ENCODE peak calls at places on chromosomes 16 and 17, in six cellular contexts. H, K, L, J, N and R are unnamed samples.

GRCh38 chr17:8079291-8080207 is 8.0 kb downstream of the ALOX12B start:
- DNase-seq in H (peak), K (peak), L (peak), J (peak), N (peak), R (peak)

GRCh38 chr17:61574542-61575351 is 16.3 kb downstream of the NACA2 start:
- DNase-seq in H (peak), K (peak), L (peak), J (no peak), N (no peak), R (no peak)

GRCh38 chr17:5203908-5204294 is 12.2 kb upstream of the ZNF594 start:
- DNase-seq in H (peak), K (peak), L (peak), J (no peak), N (no peak), R (no peak)

GRCh38 chr16:15996432-15997109 is 47.2 kb downstream of the ABCC1 start:
- DNase-seq in H (peak), K (peak), L (peak), J (no peak), N (no peak), R (no peak)

GRCh38 chr17:48558731-48559608 is 14.1 kb upstream of the HOXB2 start:
- DNase-seq in H (no peak), K (no peak), L (no peak), J (no peak), N (no peak), R (no peak)

GRCh38 chr17:58358408-58359172 is 6.6 kb upstream of the SUPT4H1 start:
- DNase-seq in H (no peak), K (no peak), L (no peak), J (no peak), N (no peak), R (no peak)

GRCh38 chr16:72722552-72722951 is 325.4 kb downstream of the ZFHX3 start:
- DNase-seq in H (no peak), K (no peak), L (no peak), J (no peak), N (no peak), R (no peak)

GRCh38 chr16:55571-56136 is 2.0 kb downstream of the SNRNP25 start:
- DNase-seq in H (no peak), K (no peak), L (no peak), J (no peak), N (peak), R (no peak)

GRCh38 chr16:87952751-87953150 is 1.5 kb downstream of the BANP start:
- DNase-seq in H (no peak), K (no peak), L (no peak), J (no peak), N (no peak), R (no peak)

GRCh38 chr17:73126716-73127473 is 34.4 kb upstream of the SLC39A11 start:
- DNase-seq in H (peak), K (no peak), L (peak), J (no peak), N (no peak), R (no peak)

GRCh38 chr17:21186399-21187187 is 27.4 kb downstream of the TMEM11 start:
- DNase-seq in H (no peak), K (no peak), L (no peak), J (no peak), N (no peak), R (no peak)

GRCh38 chr17:81304196-81305015 is 9.3 kb upstream of the SLC38A10 start:
- DNase-seq in H (no peak), K (no peak), L (no peak), J (no peak), N (no peak), R (no peak)
- H3K4me3 ChIP-seq in H (no peak), K (no peak), L (no peak), J (no peak), N (no peak), R (no peak)

DNA sequence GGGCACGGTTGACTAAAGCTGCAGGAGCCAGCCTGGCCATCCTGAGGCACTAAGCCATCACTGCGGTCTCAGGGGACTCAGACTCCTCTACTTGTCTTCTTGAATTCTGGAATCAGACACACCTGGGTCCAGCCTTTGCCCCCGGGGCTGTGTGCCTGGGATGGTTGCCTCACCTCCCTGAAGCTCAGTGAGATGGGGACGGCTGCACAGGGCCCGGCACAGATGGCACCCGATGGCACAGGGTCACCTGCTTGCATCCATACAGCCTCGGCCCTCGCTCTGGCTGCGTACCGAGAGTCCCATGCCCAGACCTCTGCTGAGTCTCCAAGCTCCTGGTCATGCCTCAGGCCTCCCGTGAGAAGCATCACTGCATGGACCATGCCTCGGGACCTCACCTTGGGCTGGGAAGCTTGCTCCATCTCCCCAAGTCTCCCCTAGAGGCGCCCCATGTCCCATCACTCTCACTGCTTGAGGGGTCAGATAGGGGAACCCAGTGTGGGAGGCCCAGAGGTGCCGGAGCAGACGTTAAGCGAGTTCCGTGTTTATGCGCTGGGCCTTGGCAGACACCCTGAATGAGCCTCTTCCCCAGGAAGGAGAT is 316.3 kb downstream of the SEC14L1 start:
- DNase-seq in H (no peak), K (no peak), L (no peak), J (no peak), N (no peak), R (no peak)
- TF ChIP-seq CTCF in H (no peak), K (no peak), L (no peak), J (no peak), N (no peak), R (no peak)

GRCh38 chr17:39671651-39672521 is 3.6 kb downstream of the PNMT start:
- DNase-seq in H (peak), K (peak), L (peak), J (no peak), N (peak), R (no peak)
- H3K4me3 ChIP-seq in H (no peak), K (no peak), L (no peak), J (no peak), N (no peak), R (no peak)

DNA sequence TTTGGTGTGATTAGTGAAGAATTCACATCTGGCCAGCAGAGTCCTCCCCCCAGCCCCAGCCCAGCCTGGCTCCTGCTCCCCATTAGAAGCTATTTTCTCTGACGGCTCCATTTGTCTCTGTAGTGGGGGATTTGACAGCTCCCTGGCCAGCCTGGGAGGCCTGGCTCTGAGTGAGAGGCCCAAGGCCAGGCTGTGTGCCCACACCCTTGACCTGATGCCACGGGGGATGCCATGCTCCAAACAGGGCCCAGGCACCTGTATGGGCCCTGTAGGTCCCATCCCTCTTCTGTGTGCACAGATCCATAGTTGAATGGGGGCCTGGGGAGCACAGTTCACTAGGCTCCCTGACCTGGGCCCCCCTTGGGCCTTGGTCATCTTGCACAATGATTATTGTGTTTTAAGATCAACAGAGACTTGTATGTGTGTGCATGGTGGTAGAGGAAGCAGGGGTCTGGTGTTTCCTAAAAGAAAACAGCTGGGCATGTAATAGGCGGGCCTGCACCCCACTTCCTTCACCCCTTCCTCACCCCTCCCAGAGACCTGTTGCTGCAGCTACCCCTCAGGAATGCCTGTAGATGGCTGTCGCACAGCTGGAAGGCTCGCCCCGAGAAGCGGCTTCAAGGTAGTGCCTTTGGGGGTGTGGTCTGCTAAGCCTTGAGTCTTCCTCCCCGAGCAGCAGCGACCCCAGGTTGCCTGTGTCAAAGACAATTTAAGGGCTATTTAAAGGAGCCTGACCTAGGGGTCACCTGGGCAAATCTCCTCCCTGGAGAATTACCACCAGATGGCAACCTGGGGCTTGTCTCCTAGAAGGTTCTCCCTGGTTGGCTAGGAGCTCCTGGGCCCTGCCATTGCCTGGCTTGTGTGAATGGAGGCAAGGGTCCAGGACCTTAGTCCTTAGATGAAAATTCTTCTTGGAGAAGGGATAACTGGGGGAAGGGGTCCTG is 51.0 kb upstream of the TAC4 start:
- DNase-seq in H (peak), K (no peak), L (no peak), J (no peak), N (no peak), R (no peak)
- TF ChIP-seq CTCF in H (peak), K (peak), L (no peak), J (no peak), N (no peak), R (no peak)

GRCh38 chr17:55417411-55418268 is 4.0 kb downstream of the MMD start:
- DNase-seq in H (no peak), K (no peak), L (no peak), J (no peak), N (no peak), R (no peak)
- H3K4me3 ChIP-seq in H (no peak), K (no peak), L (no peak), J (no peak), N (no peak), R (no peak)

GRCh38 chr17:32610943-32611342 is 124.2 kb downstream of the CDK5R1 start:
- DNase-seq in H (no peak), K (no peak), L (no peak), J (no peak), N (no peak), R (no peak)

GRCh38 chr17:32610027-32610650 is 123.3 kb downstream of the CDK5R1 start:
- DNase-seq in H (no peak), K (no peak), L (no peak), J (no peak), N (no peak), R (no peak)

GRCh38 chr17:32608267-32608666 is 121.5 kb downstream of the CDK5R1 start:
- DNase-seq in H (no peak), K (no peak), L (no peak), J (no peak), N (no peak), R (no peak)

GRCh38 chr17:32604966-32605365 is 118.2 kb downstream of the CDK5R1 start:
- DNase-seq in H (no peak), K (no peak), L (no peak), J (no peak), N (no peak), R (no peak)

GRCh38 chr17:32609085-32609484 is 122.3 kb downstream of the CDK5R1 start:
- DNase-seq in H (peak), K (no peak), L (peak), J (peak), N (peak), R (no peak)
- TF ChIP-seq CTCF in H (peak), K (no peak), L (no peak), J (no peak), N (peak), R (no peak)

GRCh38 chr16:88973007-88973410 is 4.0 kb downstream of the CBFA2T3 start:
- DNase-seq in H (no peak), K (no peak), L (no peak), J (no peak), N (peak), R (no peak)

GRCh38 chr16:88972349-88972748 is 4.7 kb downstream of the CBFA2T3 start:
- DNase-seq in H (no peak), K (no peak), L (no peak), J (no peak), N (peak), R (no peak)

GRCh38 chr16:88974080-88974479 is 2.9 kb downstream of the CBFA2T3 start:
- DNase-seq in H (no peak), K (no peak), L (no peak), J (no peak), N (peak), R (no peak)

GRCh38 chr16:88974641-88975215 is 2.3 kb downstream of the CBFA2T3 start:
- DNase-seq in H (no peak), K (no peak), L (no peak), J (no peak), N (peak), R (no peak)

GRCh38 chr16:88973415-88974050 is 3.5 kb downstream of the CBFA2T3 start:
- DNase-seq in H (no peak), K (no peak), L (no peak), J (no peak), N (peak), R (no peak)
- H3K4me3 ChIP-seq in H (no peak), K (no peak), L (no peak), J (no peak), N (no peak), R (no peak)

GRCh38 chr16:50745940-50746339 is 4.1 kb downstream of the CYLD start:
- DNase-seq in H (no peak), K (no peak), L (no peak), J (no peak), N (no peak), R (no peak)

GRCh38 chr16:50743575-50744225 is 1.8 kb downstream of the CYLD start:
- DNase-seq in H (no peak), K (no peak), L (no peak), J (no peak), N (no peak), R (no peak)

GRCh38 chr16:50751528-50751927 is 9.6 kb downstream of the CYLD start:
- DNase-seq in H (no peak), K (no peak), L (no peak), J (no peak), N (no peak), R (no peak)

GRCh38 chr16:50744911-50745310 is 3.0 kb downstream of the CYLD start:
- DNase-seq in H (peak), K (no peak), L (peak), J (no peak), N (no peak), R (no peak)

DNA sequence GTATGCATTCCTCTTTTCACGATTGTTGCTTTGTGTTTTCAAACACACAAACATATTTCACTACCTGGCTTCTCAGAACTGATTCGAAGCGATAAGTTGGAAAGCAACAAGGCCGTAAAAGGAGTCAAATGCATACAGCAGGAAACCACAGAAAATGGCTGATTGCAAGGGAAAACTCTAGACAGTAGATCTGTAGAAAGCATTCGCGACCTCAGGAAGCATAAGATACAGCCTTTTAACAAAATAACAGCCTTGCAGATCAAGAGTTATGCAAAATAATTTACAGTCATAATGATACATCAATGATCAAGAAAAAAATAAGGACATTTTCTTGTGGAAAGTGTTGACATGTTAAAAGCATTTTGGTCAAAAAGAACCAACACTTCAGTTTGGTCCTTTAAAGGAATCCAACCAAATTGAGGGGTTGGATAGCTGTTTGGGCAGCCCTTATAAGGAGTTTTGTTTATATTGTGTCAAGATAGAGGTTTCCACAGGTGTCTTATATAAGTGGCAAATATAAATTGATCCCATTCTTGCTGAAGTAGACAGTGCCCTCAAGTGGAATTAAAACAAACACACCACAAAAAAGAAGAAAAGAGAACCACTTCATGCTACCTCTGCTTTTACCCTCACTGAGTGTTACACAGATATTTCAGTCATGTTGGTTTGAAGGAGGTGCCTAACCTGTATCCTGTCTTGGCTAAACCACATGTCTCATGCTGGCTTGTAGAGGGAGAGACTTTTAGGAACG is 5.5 kb downstream of the CYLD start:
- DNase-seq in H (peak), K (peak), L (peak), J (no peak), N (no peak), R (no peak)
- TF ChIP-seq CTCF in H (peak), K (peak), L (no peak), J (no peak), N (peak), R (no peak)

GRCh38 chr16:3769942-3770341 is 52.6 kb upstream of the TRAP1 start:
- DNase-seq in H (no peak), K (no peak), L (no peak), J (no peak), N (no peak), R (peak)

GRCh38 chr16:3764409-3764808 is 47.1 kb upstream of the TRAP1 start:
- DNase-seq in H (no peak), K (no peak), L (no peak), J (no peak), N (no peak), R (peak)

GRCh38 chr16:3767333-3767977 is 50.1 kb upstream of the TRAP1 start:
- DNase-seq in H (no peak), K (no peak), L (no peak), J (no peak), N (no peak), R (peak)

GRCh38 chr16:3769013-3769412 is 51.7 kb upstream of the TRAP1 start:
- DNase-seq in H (no peak), K (no peak), L (no peak), J (no peak), N (no peak), R (no peak)

DNA sequence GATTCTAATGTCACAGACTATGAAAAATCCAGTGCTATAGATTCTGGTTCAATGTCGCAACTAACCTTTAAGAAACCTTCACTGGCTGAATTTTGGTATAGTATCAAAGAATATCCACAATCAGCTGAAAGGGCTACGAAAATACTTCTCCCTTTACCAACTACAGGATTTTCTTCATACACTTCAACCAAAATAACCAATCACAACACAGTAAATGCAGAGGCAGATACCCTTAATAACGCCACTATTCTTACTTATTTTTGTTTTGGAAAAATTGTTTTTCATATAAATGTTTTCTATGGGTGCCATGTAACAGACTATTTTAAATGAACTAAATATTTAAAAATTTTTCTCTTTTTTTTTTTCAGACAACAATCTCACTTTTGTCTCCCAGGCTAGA is 48.9 kb upstream of the TRAP1 start:
- DNase-seq in H (no peak), K (no peak), L (no peak), J (no peak), N (no peak), R (no peak)
- H3K4me3 ChIP-seq in H (no peak), K (no peak), L (no peak), J (no peak), N (no peak), R (no peak)